ENCODE peak calls at places on chromosomes 16 and 17, in ten cellular contexts. U is neural progenitor cell; G is T-helper 2 cell; V is stimulated activated naive CD4-positive, alpha-beta T cell; P is lung; O is H54; A is T-helper 1 cell; T is skeletal muscle cell; Y is NCI-H1694 treated with DMSO at 0.1 percent for 48 hours; K is kidney tubule cell. E is an unnamed sample.

GRCh38 chr17:36661047-36661666 is 59.8 kb downstream of the MRM1 start:
- DNase-seq in P (no peak), K (no peak), G (no peak), A (no peak), Y (no peak), U (no peak), V (no peak), T (no peak), O (no peak), E (no peak)

GRCh38 chr16:66614161-66614802 is 9.8 kb downstream of the CMTM3 start:
- DNase-seq in T (no peak), V (no peak), Y (no peak), U (no peak), P (no peak), K (no peak), G (no peak), A (no peak), O (no peak), E (no peak)

GRCh38 chr16:48361012-48361411 is 24.2 kb downstream of the SIAH1 start:
- DNase-seq in G (no peak), U (no peak), T (no peak), V (no peak), A (no peak), Y (no peak), K (peak; percentile 19), P (no peak), O (no peak), E (no peak)

GRCh38 chr16:69600202-69600601 is 34.4 kb downstream of the NFAT5 start:
- DNase-seq in K (no peak), O (no peak), Y (no peak), A (no peak), P (no peak), V (no peak), U (no peak), G (no peak), T (no peak), E (no peak)

GRCh38 chr17:63120406-63120805 is 154.4 kb downstream of the TANC2 start:
- DNase-seq in Y (no peak), O (no peak), G (no peak), T (no peak), P (no peak), U (no peak), K (no peak), A (no peak), V (no peak), E (no peak)

GRCh38 chr17:74962622-74963394 is 9.8 kb downstream of the HID1 start:
- DNase-seq in V (no peak), P (no peak), T (no peak), U (no peak), G (no peak), K (no peak), A (no peak), Y (peak; percentile 30), O (no peak), E (no peak)

GRCh38 chr16:67015317-67015731 is 13.6 kb upstream of the CBFB start:
- DNase-seq in T (no peak), U (no peak), Y (no peak), K (peak; percentile 26), A (no peak), P (no peak), O (no peak), G (no peak), V (no peak), E (no peak)

GRCh38 chr17:17750881-17751280 is 69.6 kb downstream of the RAI1 start:
- DNase-seq in U (no peak), G (peak; percentile 87), O (no peak), Y (no peak), K (no peak), A (no peak), P (no peak), V (peak; percentile 42), T (no peak), E (no peak)

GRCh38 chr17:27430882-27431491 is 25.3 kb upstream of the KSR1 start:
- DNase-seq in P (no peak), T (no peak), K (peak; percentile 63), U (peak; percentile 20), A (no peak), O (peak; percentile 11), Y (no peak), V (no peak), G (no peak), E (no peak)

GRCh38 chr17:2388705-2389099 is 12.2 kb downstream of the MNT start:
- DNase-seq in A (no peak), G (no peak), O (no peak), U (peak; percentile 42), Y (no peak), K (no peak), V (no peak), T (no peak), P (no peak), E (no peak)

GRCh38 chr16:88451586-88452484 is 1.2 kb upstream of the ZFPM1 start:
- DNase-seq in P (no peak), A (no peak), T (no peak), Y (no peak), K (peak; percentile 56), U (no peak), O (no peak), V (no peak), G (no peak), E (peak; percentile 6)

GRCh38 chr17:69608114-69608513 is 193.6 kb downstream of the MAP2K6 start:
- DNase-seq in K (no peak), A (no peak), T (no peak), U (no peak), V (no peak), O (no peak), G (no peak), P (no peak), Y (no peak), E (no peak)

GRCh38 chr17:7435676-7436555 is 681 bp downstream of the TMEM102 start:
- DNase-seq in V (peak; percentile 90), K (peak; percentile 63), A (no peak), P (peak; percentile 49), O (no peak), T (no peak), G (peak; percentile 77), Y (peak; percentile 45), U (peak; percentile 63), E (peak; percentile 42)

GRCh38 chr17:74815671-74816370 is 39.7 kb upstream of the NAT9 start:
- DNase-seq in O (no peak), K (no peak), G (peak; percentile 24), P (no peak), A (no peak), Y (peak; percentile 51), V (no peak), U (peak; percentile 80), T (no peak), E (no peak)

GRCh38 chr16:75535211-75535843 is 581 bp downstream of the CHST5 start:
- DNase-seq in P (no peak), A (no peak), V (no peak), Y (no peak), U (no peak), K (no peak), O (no peak), T (no peak), G (no peak), E (no peak)

GRCh38 chr17:4163951-4164350 is 21.0 kb downstream of the CYB5D2 start:
- DNase-seq in U (no peak), A (no peak), Y (no peak), O (no peak), V (no peak), T (peak; percentile 24), G (no peak), P (no peak), K (no peak), E (no peak)

GRCh38 chr17:72826602-72827001 is 265.9 kb downstream of the SLC39A11 start:
- DNase-seq in V (no peak), O (peak; percentile 33), U (no peak), Y (no peak), T (no peak), K (peak; percentile 69), P (no peak), A (no peak), G (no peak), E (no peak)

GRCh38 chr16:86048221-86048620 is 149.3 kb downstream of the IRF8 start:
- DNase-seq in U (no peak), G (no peak), A (no peak), V (no peak), Y (no peak), K (no peak), P (no peak), O (no peak), T (no peak), E (no peak)

GRCh38 chr16:73217654-73218053 is 169.7 kb upstream of the ZFHX3 start:
- DNase-seq in V (no peak), K (no peak), Y (no peak), A (no peak), P (no peak), T (no peak), U (peak; percentile 67), O (no peak), G (no peak), E (no peak)

GRCh38 chr17:77388384-77389306 is 247.9 kb downstream of the SEC14L1 start:
- DNase-seq in A (no peak), O (no peak), T (no peak), Y (no peak), P (no peak), K (no peak), U (no peak), G (no peak), V (no peak), E (no peak)

GRCh38 chr16:86977076-86977676 is 340.0 kb downstream of the C16orf95 start:
- DNase-seq in K (no peak), P (no peak), T (no peak), V (no peak), G (no peak), O (no peak), A (no peak), U (no peak), Y (no peak), E (no peak)

GRCh38 chr17:5055543-5055942 is 20.3 kb upstream of the SLC52A1 start:
- DNase-seq in U (no peak), K (no peak), O (no peak), P (no peak), Y (no peak), T (no peak), V (no peak), G (no peak), A (no peak), E (no peak)

GRCh38 chr16:89536371-89536770 is 24.1 kb upstream of the RPL13 start:
- DNase-seq in U (no peak), T (no peak), Y (no peak), G (no peak), K (no peak), O (no peak), A (no peak), P (no peak), V (no peak), E (no peak)

GRCh38 chr17:49076575-49077384 is 55.8 kb upstream of the B4GALNT2 start:
- DNase-seq in U (no peak), P (no peak), A (no peak), G (no peak), Y (no peak), O (peak; percentile 61), T (peak; percentile 75), K (no peak), V (no peak), E (no peak)

GRCh38 chr16:48524348-48525200 is 85.4 kb downstream of the N4BP1 start:
- DNase-seq in O (no peak), T (no peak), G (no peak), A (no peak), Y (no peak), U (no peak), P (no peak), K (peak; percentile 35), V (no peak), E (no peak)

GRCh38 chr16:2825049-2825742 is 4.9 kb upstream of the ZG16B start:
- DNase-seq in O (no peak), A (no peak), V (no peak), T (no peak), K (no peak), Y (no peak), U (no peak), G (no peak), P (no peak), E (no peak)

GRCh38 chr16:82313754-82314153 is 143.7 kb upstream of the MPHOSPH6 start:
- DNase-seq in K (no peak), A (no peak), G (no peak), T (no peak), O (no peak), P (no peak), V (no peak), Y (no peak), U (no peak), E (no peak)